ENCODE peak calls at places on chromosomes 5 and 9, in ten cellular contexts. A is foreskin fibroblast; P is mucosa of descending colon; E is aorta; R is SK-N-SH; I is GM12865; S is adipocyte; X is CD8-positive, alpha-beta memory T cell; U is A549; Q is tibial nerve. J is an unnamed sample.

GRCh38 chr5:82664711-82665110 is 386.6 kb upstream of the RPS23 start:
- DNase-seq in S (no peak), I (no peak), R (no peak), P (no peak), Q (no peak), X (no peak), A (no peak), E (no peak), U (no peak), J (no peak)

GRCh38 chr5:138610468-138611294 is 35.5 kb upstream of the HSPA9 start:
- DNase-seq in I (no peak), U (peak), P (no peak), A (no peak), E (no peak), Q (no peak), S (no peak), X (no peak), R (peak), J (no peak)

GRCh38 chr9:79289856-79290255 is 281.9 kb upstream of the TLE4 start:
- DNase-seq in P (no peak), A (no peak), I (no peak), X (no peak), U (no peak), S (no peak), R (no peak), E (no peak), Q (no peak), J (no peak)

GRCh38 chr5:13498279-13498678 is 446.2 kb downstream of the DNAH5 start:
- DNase-seq in P (no peak), S (no peak), U (no peak), A (no peak), R (no peak), Q (no peak), X (no peak), I (no peak), E (no peak), J (no peak)

GRCh38 chr5:10538103-10538788 is 25.6 kb upstream of the ANKRD33B start:
- DNase-seq in U (no peak), I (no peak), P (no peak), A (no peak), R (no peak), S (no peak), X (no peak), E (no peak), Q (no peak), J (no peak)

GRCh38 chr9:126673689-126674364 is 60.1 kb downstream of the LMX1B start:
- DNase-seq in X (no peak), Q (no peak), I (no peak), R (peak), E (no peak), A (no peak), U (peak), P (no peak), S (no peak), J (peak)

GRCh38 chr5:174386306-174386705 is 338.1 kb upstream of the MSX2 start:
- DNase-seq in P (no peak), E (no peak), U (no peak), S (peak), R (no peak), I (no peak), Q (no peak), A (no peak), X (no peak), J (no peak)

GRCh38 chr5:140256726-140257125 is 46.2 kb downstream of the PFDN1 start:
- DNase-seq in P (no peak), X (no peak), A (no peak), R (no peak), I (no peak), E (no peak), S (no peak), U (no peak), Q (no peak), J (no peak)

GRCh38 chr9:32550046-32550608 is 2.0 kb upstream of the SMIM27 start:
- DNase-seq in P (no peak), R (peak), S (peak), A (peak), X (no peak), U (peak), Q (no peak), E (no peak), I (no peak), J (no peak)

GRCh38 chr5:142210011-142210410 is 101.4 kb downstream of the NDFIP1 start:
- DNase-seq in U (no peak), X (no peak), Q (no peak), E (no peak), I (no peak), A (no peak), P (no peak), R (no peak), S (no peak), J (no peak)
- H3K4me3 ChIP-seq in U (no peak), X (no peak), Q (no peak), E (no peak), I (no peak), A (no peak), P (no peak), R (no peak), S (no peak), J (no peak)

DNA sequence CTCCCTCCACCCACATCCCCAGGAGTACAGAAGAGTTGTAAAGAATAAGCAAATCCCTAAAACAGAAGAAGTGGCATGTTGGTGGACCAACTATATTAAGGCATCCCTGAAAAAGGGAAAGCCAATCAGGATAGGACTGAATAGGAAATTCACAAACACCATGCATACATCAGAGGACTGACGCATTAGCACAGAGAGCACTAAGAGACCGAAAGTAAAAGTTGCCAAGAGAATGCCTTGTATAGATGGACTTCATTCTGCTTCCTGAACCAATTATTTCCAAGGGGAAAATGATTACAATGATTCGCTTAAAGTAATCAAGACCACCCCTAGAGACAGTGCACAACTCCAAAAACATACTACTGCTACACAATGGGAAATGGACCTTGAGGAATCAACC is 33.5 kb downstream of the SHC3 start:
- DNase-seq in P (no peak), Q (no peak), E (no peak), R (no peak), I (no peak), X (no peak), S (no peak), A (no peak), U (no peak), J (no peak)
- H3K4me3 ChIP-seq in P (no peak), Q (no peak), E (no peak), R (no peak), I (no peak), X (no peak), S (peak), A (no peak), U (no peak), J (no peak)

DNA sequence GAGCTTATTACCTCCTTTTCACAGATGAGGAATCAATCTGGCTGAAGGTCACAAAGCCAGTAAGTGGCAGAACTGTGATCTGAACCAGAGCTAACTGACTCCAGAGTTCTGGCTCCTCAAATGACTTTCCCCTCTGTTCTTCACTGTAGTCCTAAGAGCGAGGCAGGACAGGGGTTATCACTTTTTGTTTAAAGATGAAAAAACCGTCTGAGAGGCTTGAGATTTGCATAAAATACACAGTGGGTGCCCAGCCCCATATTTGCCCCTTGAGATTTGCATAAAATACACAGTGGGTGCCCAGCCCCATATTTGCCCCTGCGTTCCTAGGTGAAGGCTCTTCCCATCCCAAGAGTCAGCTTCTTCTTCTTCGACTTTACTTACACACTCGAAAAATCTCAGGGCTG is 667 bp downstream of the FBXO10 start:
- DNase-seq in Q (no peak), E (no peak), I (peak), U (no peak), S (peak), X (no peak), R (peak), A (peak), P (no peak), J (no peak)
- H3K4me3 ChIP-seq in Q (peak), E (peak), I (peak), U (peak), S (peak), X (peak), R (peak), A (peak), P (peak), J (peak)

GRCh38 chr9:36301227-36301626 is 43.0 kb upstream of the GNE start:
- DNase-seq in E (no peak), A (no peak), I (no peak), S (no peak), Q (no peak), U (no peak), R (no peak), P (no peak), X (no peak), J (no peak)

GRCh38 chr9:36308281-36308680 is 50.0 kb upstream of the GNE start:
- DNase-seq in A (no peak), S (no peak), U (no peak), X (no peak), I (no peak), E (no peak), R (no peak), P (no peak), Q (no peak), J (no peak)

DNA sequence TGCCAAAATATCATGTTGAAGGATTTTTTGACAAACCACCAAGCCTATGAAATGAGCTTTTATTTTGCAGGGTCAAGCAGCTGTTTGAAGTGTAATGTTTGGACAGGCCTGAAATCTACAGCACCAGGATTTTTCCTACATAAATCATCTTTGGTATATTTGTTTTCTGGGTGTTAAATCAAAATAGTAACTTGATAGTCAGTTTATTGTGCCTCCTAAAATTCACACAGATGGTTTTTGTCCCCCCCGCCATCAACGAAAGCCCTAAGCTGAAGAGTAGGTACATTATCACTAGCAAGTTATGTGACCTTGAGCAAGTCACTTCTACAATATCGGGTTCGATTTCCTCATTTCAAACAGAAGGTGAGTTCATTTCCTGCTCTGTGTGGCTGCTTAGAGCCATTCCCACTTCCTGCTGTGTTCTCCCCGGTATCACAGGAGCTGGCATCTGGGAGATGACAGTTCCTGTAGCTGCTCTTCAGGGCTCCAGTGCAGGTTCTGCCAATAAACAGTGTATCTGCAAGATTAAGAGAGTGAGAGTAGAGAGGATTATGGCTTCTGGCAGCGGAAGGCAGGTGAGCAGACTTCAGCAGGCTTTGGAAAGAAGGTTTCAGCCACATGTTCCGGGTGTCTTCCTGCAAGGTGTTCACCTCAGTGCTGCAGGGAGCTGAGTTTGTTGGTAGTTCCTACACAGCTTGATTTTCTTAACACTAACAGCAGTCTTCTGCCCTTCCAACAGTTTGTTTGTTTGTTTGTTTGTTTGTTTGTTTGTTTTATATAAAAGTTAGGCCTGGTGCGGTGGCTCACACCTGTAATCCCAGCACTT is 48.4 kb upstream of the GNE start:
- DNase-seq in I (no peak), A (no peak), U (peak), R (no peak), Q (no peak), X (no peak), S (no peak), E (no peak), P (peak), J (no peak)
- H3K4me3 ChIP-seq in I (no peak), A (no peak), U (no peak), R (no peak), Q (no peak), X (no peak), S (no peak), E (no peak), P (no peak), J (no peak)

DNA sequence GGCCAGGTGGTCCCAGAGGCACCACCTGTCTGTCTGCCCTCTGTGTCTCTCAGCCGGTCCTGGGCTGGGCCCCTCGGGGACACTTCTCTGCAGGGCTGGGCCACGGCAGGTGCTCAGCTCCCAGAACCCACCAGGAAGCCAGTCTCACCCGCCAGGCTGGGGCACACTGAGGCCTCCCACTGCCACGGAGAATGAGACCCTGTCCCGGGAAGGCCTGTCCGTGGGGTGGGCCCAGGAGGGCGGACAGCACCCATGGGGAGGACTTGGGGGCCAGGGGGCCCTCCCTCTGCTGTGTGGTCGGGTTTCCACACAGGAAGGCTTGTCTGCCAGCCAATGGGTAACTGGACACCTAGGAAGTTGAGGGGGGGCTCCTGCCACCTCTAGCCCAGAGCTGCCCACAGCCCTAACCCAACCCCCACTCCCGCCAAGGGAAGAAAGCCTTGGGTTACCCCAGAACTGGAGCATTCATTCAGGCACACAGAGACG is 4.1 kb upstream of the TUBB4B start:
- DNase-seq in I (no peak), S (no peak), E (no peak), X (no peak), A (no peak), U (no peak), Q (no peak), P (no peak), R (no peak), J (no peak)
- H3K4me3 ChIP-seq in I (no peak), S (no peak), E (no peak), X (no peak), A (no peak), U (no peak), Q (no peak), P (no peak), R (no peak), J (no peak)

GRCh38 chr5:77852068-77852513 is 76.0 kb upstream of the TBCA start:
- DNase-seq in I (peak), R (no peak), P (no peak), S (no peak), A (no peak), E (no peak), Q (no peak), U (no peak), X (no peak), J (no peak)
- H3K4me3 ChIP-seq in I (peak), R (peak), P (no peak), S (peak), A (peak), E (peak), Q (peak), U (peak), X (peak), J (peak)

GRCh38 chr5:74198156-74198555 is 442.4 kb downstream of the ENC1 start:
- DNase-seq in P (no peak), Q (no peak), I (no peak), E (no peak), A (no peak), S (no peak), X (no peak), U (no peak), R (no peak), J (no peak)

GRCh38 chr5:74199005-74199404 is 441.5 kb downstream of the ENC1 start:
- DNase-seq in I (peak), P (no peak), R (no peak), X (no peak), E (no peak), Q (no peak), S (no peak), A (peak), U (no peak), J (no peak)

GRCh38 chr5:74201334-74202081 is 439.0 kb downstream of the ENC1 start:
- DNase-seq in U (no peak), X (no peak), I (peak), A (peak), P (no peak), Q (peak), E (peak), R (no peak), S (no peak), J (no peak)

GRCh38 chr5:74199436-74200210 is 440.9 kb downstream of the ENC1 start:
- DNase-seq in X (no peak), P (no peak), I (no peak), A (peak), U (peak), E (no peak), S (peak), Q (no peak), R (no peak), J (no peak)

GRCh38 chr5:74200560-74200959 is 440.0 kb downstream of the ENC1 start:
- DNase-seq in P (no peak), E (no peak), X (no peak), R (no peak), A (peak), Q (no peak), S (no peak), I (no peak), U (no peak), J (no peak)
- H3K4me3 ChIP-seq in P (no peak), E (no peak), X (no peak), R (no peak), A (no peak), Q (no peak), S (no peak), I (no peak), U (no peak), J (no peak)

GRCh38 chr5:6729400-6730310 is 16.4 kb downstream of the TENT4A start:
- DNase-seq in P (peak), S (no peak), U (no peak), E (peak), I (no peak), R (no peak), Q (peak), X (peak), A (no peak), J (no peak)

GRCh38 chr5:6726006-6726405 is 12.8 kb downstream of the TENT4A start:
- DNase-seq in U (no peak), E (no peak), I (no peak), S (no peak), P (no peak), Q (no peak), A (no peak), X (no peak), R (no peak), J (no peak)

GRCh38 chr5:6728795-6729183 is 15.6 kb downstream of the TENT4A start:
- DNase-seq in E (no peak), X (no peak), S (no peak), P (no peak), I (no peak), A (no peak), U (no peak), Q (no peak), R (no peak), J (no peak)

GRCh38 chr5:6727231-6727630 is 14.0 kb downstream of the TENT4A start:
- DNase-seq in E (no peak), R (no peak), A (no peak), P (no peak), Q (no peak), I (no peak), S (no peak), U (no peak), X (no peak), J (no peak)

DNA sequence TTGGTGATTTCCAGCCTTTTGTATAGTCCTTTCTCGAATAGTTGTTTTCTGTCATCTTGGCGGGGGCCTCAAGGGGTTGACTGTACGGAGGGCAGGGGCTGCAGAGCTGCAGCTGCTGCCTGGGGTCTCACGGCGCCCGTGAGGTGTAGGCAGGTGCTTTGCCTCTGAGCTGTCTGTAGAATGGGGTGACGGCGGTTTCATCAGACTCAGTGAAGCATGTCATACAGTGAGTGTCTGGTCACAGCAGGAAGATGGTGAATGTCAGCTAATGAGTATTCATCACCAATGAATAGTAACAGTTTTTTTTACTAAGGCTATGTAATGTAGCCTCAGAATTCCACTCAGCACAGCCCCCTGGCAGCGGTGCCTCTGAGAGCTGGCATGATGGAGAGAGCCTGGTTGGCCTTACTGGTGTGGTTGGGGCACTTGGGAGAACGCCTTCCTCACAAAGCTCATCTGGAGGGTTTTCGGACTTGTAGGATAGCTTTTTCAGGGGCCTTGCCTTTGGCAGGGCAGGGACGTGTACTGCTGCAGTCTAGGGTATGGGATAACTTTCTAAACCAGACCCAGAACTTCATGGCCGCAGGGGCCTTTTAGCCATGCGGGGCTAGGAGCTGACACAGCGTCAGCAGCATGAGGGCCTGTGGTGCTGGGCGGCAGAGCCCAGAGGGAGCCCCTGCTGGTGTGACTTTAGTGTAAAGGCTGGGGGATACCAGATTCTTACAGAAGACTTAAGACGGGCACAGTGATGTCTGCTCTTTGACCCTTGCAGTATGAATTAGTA is 15.0 kb downstream of the TENT4A start:
- DNase-seq in S (no peak), E (no peak), R (peak), U (no peak), Q (no peak), X (no peak), I (peak), P (no peak), A (no peak), J (no peak)
- H3K4me3 ChIP-seq in S (no peak), E (no peak), R (no peak), U (no peak), Q (no peak), X (no peak), I (peak), P (no peak), A (no peak), J (no peak)

J was measured in skeletal muscle cell.